ENCODE peak calls at places on chromosomes 7 and 10, in seven cellular contexts. C is GM23248, A is fibroblast of lung, N is A549, Q is GM23338, F is H1, E is hepatocyte. Y is an unnamed sample.

GRCh38 chr7:42574693-42575084 is 337.2 kb downstream of the C7orf25 start:
- DNase-seq in F (no peak), C (peak; percentile 45), A (no peak), E (no peak), Q (peak; percentile 18), N (no peak), Y (no peak)

GRCh38 chr10:132642732-132643008 is 105.1 kb downstream of the INPP5A start:
- DNase-seq in N (no peak), F (no peak), A (no peak), E (no peak), C (no peak), Q (no peak), Y (no peak)

GRCh38 chr7:116028808-116029207 is 1.8 kb downstream of the TFEC start:
- DNase-seq in C (no peak), Q (no peak), E (no peak), F (no peak), N (no peak), A (no peak), Y (no peak)

GRCh38 chr7:130008941-130009847 is 42.0 kb downstream of the ZC3HC1 start:
- DNase-seq in A (peak; percentile 74), F (no peak), E (peak; percentile 24), Q (no peak), C (peak; percentile 70), N (peak; percentile 55), Y (peak; percentile 58)

GRCh38 chr10:131726460-131726861 is 174.3 kb upstream of the PPP2R2D start:
- DNase-seq in A (no peak), F (no peak), E (peak; percentile 67), Q (peak; percentile 65), C (peak; percentile 2), N (no peak), Y (no peak)

GRCh38 chr10:72242675-72243074 is 26.6 kb upstream of the ASCC1 start:
- DNase-seq in Q (peak; percentile 31), A (peak; percentile 72), F (no peak), C (peak; percentile 22), N (no peak), E (peak; percentile 49), Y (no peak)

GRCh38 chr10:71290806-71291205 is 28.3 kb upstream of the SLC29A3 start:
- DNase-seq in F (no peak), A (peak; percentile 18), C (no peak), Q (no peak), N (no peak), E (no peak), Y (no peak)

GRCh38 chr7:138979988-138980574 is 1.1 kb downstream of the KIAA1549 start:
- DNase-seq in C (peak; percentile 40), F (no peak), E (no peak), Q (no peak), A (peak; percentile 45), N (no peak), Y (no peak)

GRCh38 chr7:94350729-94351128 is 44.0 kb upstream of the COL1A2 start:
- DNase-seq in C (no peak), F (no peak), A (no peak), E (peak; percentile 6), N (no peak), Q (no peak), Y (no peak)

GRCh38 chr7:94345907-94346306 is 48.8 kb upstream of the COL1A2 start:
- DNase-seq in F (no peak), N (no peak), A (no peak), C (no peak), E (no peak), Q (no peak), Y (no peak)

GRCh38 chr7:94344826-94345225 is 49.9 kb upstream of the COL1A2 start:
- DNase-seq in A (peak; percentile 76), E (no peak), F (no peak), N (no peak), Q (no peak), C (peak; percentile 58), Y (no peak)

GRCh38 chr7:94351703-94352102 is 43.0 kb upstream of the COL1A2 start:
- DNase-seq in F (no peak), C (no peak), Q (no peak), E (no peak), A (no peak), N (no peak), Y (no peak)

DNA sequence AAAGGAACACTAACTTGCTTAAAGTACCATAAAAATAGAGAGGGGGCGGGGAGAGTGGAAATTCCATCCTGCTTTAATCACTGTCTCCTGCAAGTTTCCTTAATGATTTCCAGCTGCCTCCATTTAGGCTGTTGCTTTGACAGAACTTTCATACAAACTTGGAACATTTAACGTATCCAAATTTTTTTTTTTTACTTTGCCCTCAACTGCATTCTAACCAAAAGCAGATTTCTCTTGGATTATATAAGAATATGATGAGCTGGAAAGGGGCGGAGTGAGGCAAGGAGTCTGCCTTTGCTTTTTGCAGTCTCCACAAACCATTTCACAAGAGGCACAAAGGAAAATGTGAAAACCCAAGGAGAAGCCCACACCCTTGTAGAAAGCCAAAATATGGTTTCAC is 46.6 kb upstream of the COL1A2 start:
- DNase-seq in F (no peak), E (peak; percentile 61), N (no peak), Q (no peak), A (peak; percentile 96), C (peak; percentile 97), Y (no peak)
- H3K4me2 ChIP-seq in F (no peak overlapping the region), E (peak overlapping the region; percentile 18), N (no peak overlapping the region), Q (no peak overlapping the region), A (peak overlapping the region; percentile 83), C (peak overlapping the region; percentile 92), Y (no peak overlapping the region)

DNA sequence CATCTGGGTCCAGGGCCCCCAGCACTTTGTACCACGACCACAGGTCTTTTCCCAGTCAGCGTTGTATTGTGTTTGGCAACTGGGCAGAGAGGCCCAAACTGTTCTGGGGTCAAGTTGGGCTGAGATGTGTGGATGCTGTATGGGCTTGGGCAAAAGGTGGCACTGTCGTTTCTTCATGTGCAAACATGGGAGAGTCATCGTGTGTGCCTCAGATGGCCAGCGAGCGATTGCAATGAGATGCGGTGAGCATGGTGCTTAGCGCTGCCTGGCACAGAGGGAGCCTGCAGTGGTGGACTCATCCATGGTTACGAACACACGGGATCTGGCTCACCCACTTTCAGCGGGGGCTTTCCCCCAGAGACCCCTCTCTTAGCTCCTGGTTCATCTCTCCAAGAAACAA is 120.4 kb upstream of the SORCS3 start:
- DNase-seq in F (no peak), A (no peak), N (no peak), E (no peak), Q (no peak), C (no peak), Y (no peak)
- H3K4me2 ChIP-seq in F (no peak overlapping the region), A (no peak overlapping the region), N (no peak overlapping the region), E (no peak overlapping the region), Q (no peak overlapping the region), C (no peak overlapping the region), Y (no peak overlapping the region)

GRCh38 chr7:875476-876076 is 778 bp upstream of the GET4 start:
- DNase-seq in A (no peak), F (no peak), E (no peak), C (no peak), Q (no peak), N (no peak), Y (no peak)
- H3K4me2 ChIP-seq in A (no peak overlapping the region), F (peak overlapping the region; percentile 39), E (peak overlapping the region; percentile 87), C (peak overlapping the region; percentile 52), Q (peak overlapping the region; percentile 43), N (peak overlapping the region; percentile 65), Y (peak overlapping the region; percentile 20)

DNA sequence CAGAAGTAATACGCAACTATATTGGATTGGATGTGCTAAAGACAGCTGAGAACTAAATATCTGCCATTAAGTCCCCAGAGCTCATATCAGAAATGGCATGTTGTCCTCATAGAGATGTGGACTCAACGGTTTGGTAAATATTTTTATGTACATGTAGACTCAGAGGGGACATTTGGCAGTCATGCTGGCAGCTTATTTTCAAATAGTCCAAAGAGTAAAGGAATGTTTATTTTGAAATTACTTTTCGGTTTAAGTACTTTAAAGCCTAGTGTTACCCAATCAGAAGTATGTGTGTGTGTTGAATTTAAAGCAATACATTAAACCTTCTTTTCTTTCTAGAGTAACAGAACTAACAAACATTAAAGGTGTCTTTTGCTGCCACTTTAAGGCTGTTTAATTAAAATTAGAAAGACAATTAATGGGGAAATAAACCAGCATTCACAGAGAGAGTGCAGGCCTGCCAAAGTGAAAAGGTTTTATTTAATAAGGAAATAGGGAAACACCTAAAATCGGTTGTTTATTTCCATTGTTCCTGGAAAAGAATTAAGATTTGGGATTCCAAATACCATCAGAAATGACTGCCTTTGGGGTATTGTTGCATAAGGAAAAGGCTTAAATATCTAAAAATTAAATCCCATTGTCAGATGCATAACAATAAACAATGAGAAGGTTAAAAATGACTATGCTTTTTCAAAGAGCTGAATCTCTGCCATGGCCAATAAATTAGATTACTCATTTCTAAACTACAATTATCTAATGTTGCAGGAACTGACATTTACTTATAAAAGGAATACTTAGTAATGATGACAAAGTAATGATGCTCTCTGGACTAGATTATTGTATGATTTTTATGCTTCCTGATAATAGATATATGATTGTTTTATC is 113.4 kb upstream of the AHR start:
- DNase-seq in F (no peak), N (no peak), A (peak; percentile 36), C (peak; percentile 76), Q (no peak), E (no peak), Y (no peak)
- H3K4me2 ChIP-seq in F (no peak overlapping the region), N (peak overlapping the region; percentile 47), A (no peak overlapping the region), C (peak overlapping the region; percentile 49), Q (no peak overlapping the region), E (no peak overlapping the region), Y (no peak overlapping the region)

DNA sequence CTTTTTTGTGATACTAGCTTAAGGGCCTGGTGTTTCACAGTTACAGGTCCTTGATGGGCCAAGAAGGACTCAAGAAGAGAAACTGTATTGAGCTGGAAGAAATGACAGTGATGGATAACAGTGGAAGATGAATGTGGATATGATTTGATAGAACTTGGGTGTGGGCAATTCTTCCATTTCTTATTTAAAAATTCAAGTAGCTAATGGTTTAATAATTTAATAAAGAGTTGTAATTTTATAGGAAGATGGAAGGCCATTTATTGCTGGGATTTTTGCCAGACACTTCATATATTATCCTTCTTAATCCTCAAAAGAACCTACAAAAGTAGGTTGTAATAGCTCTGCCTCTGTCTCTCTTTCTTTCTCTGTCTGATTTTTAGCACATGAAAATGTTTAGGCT is 21.3 kb upstream of the AKR1B1 start:
- DNase-seq in A (no peak), Q (no peak), N (no peak), F (no peak), E (no peak), C (no peak), Y (no peak)
- H3K4me2 ChIP-seq in A (no peak overlapping the region), Q (no peak overlapping the region), N (peak overlapping the region; percentile 68), F (no peak overlapping the region), E (no peak overlapping the region), C (peak overlapping the region; percentile 70), Y (no peak overlapping the region)

GRCh38 chr7:50739744-50740455 is 42.8 kb downstream of the GRB10 start:
- DNase-seq in A (peak; percentile 23), C (peak; percentile 38), N (no peak), E (no peak), F (no peak), Q (peak; percentile 39), Y (no peak)
- H3K4me2 ChIP-seq in A (no peak overlapping the region), C (no peak overlapping the region), N (no peak overlapping the region), E (no peak overlapping the region), F (no peak overlapping the region), Q (no peak overlapping the region), Y (no peak overlapping the region)

GRCh38 chr10:90372442-90372841 is 485.4 kb downstream of the HTR7 start:
- DNase-seq in A (no peak), E (no peak), C (no peak), Q (no peak), F (no peak), N (no peak), Y (no peak)
- H3K4me2 ChIP-seq in A (no peak overlapping the region), E (no peak overlapping the region), C (no peak overlapping the region), Q (no peak overlapping the region), F (no peak overlapping the region), N (no peak overlapping the region), Y (no peak overlapping the region)

Y was measured in keratinocyte.